ENCODE peak calls at places on chromosome X, in six cellular contexts. G is SJSA1; V is hepatocyte; Q is CD8-positive, alpha-beta memory T cell; R is astrocyte; S is Peyer's patch. X is an unnamed sample.

GRCh38 chrX:91434351-91435168 is at the start of gene PABPC5:
- DNase-seq in G (peak; percentile 69), V (peak; percentile 89), Q (no peak), R (peak; percentile 76), S (peak; percentile 23), X (peak; percentile 13)

GRCh38 chrX:107940095-107940494 is 42.1 kb downstream of the TEX13B start:
- DNase-seq in G (peak; percentile 77), V (peak; percentile 11), Q (no peak), R (no peak), S (no peak), X (no peak)

GRCh38 chrX:147803948-147804347 is 107.8 kb upstream of the FMR1 start:
- DNase-seq in G (no peak), V (peak; percentile 28), Q (no peak), R (no peak), S (no peak), X (no peak)

GRCh38 chrX:17986440-17986839 is 125.3 kb upstream of the RAI2 start:
- DNase-seq in G (no peak), V (no peak), Q (no peak), R (no peak), S (no peak), X (no peak)

GRCh38 chrX:40318076-40318475 is 220.3 kb upstream of the BCOR start:
- DNase-seq in G (no peak), V (no peak), Q (no peak), R (no peak), S (no peak), X (no peak)

GRCh38 chrX:34655496-34656258 is 1.4 kb downstream of the TMEM47 start:
- DNase-seq in G (no peak), V (no peak), Q (no peak), R (peak; percentile 54), S (no peak), X (no peak)

GRCh38 chrX:77014655-77015377 is 432.4 kb upstream of the FGF16 start:
- DNase-seq in G (no peak), V (peak; percentile 43), Q (no peak), R (no peak), S (no peak), X (no peak)

GRCh38 chrX:104113237-104113965 is 1.1 kb downstream of the ZCCHC18 start:
- DNase-seq in G (peak; percentile 47), V (peak; percentile 63), Q (peak; percentile 45), R (peak; percentile 31), S (peak; percentile 60), X (no peak)

GRCh38 chrX:118117069-118117405 is 427 bp upstream of the KLHL13 start:
- DNase-seq in G (no peak), V (no peak), Q (no peak), R (no peak), S (no peak), X (no peak)

GRCh38 chrX:103464071-103464773 is 55.1 kb downstream of the RAB40A start:
- DNase-seq in G (no peak), V (peak; percentile 50), Q (peak; percentile 2), R (peak; percentile 30), S (no peak), X (no peak)

GRCh38 chrX:2707334-2707760 is 16.3 kb downstream of the CD99 start:
- DNase-seq in G (peak; percentile 94), V (peak; percentile 83), Q (peak; percentile 37), R (peak; percentile 70), S (peak; percentile 92), X (peak; percentile 33)

GRCh38 chrX:2708016-2708415 is 16.9 kb downstream of the CD99 start:
- DNase-seq in G (no peak), V (no peak), Q (no peak), R (no peak), S (no peak), X (no peak)

GRCh38 chrX:2710496-2710895 is 19.4 kb downstream of the CD99 start:
- DNase-seq in G (peak; percentile 61), V (peak; percentile 54), Q (peak; percentile 26), R (no peak), S (no peak), X (no peak)

GRCh38 chrX:2710041-2710471 is 19.0 kb downstream of the CD99 start:
- DNase-seq in G (peak; percentile 56), V (peak; percentile 71), Q (peak; percentile 19), R (peak; percentile 67), S (no peak), X (no peak)

DNA sequence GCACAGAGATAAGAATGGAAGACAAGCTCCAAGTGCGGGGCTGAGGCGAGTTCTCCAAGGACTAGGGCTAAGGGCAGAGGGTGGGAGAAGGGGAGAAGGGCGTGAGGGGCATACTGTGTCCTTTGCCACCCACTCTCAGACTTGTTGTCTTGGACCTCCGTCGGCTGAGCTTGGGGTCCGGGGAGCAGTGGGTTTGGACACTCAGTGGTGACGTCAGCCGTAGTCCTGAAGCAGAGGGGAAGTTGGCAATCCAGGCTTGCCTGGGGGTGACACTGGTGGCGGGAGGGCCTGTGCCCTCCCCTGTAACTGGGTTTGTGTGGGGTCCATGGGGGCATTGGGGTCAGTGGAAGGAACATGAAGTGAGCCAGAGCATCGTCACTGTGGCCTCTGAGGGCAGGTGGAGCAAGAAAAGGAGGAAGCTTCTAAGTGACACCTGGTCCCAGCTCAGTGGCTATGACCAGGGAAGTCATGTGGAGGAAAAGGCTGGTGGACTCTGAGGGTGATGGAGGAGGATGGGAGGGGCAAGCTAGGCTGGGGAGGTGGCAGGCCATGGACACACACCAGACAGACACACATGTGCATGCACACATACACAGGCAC is 17.6 kb downstream of the CD99 start:
- DNase-seq in G (no peak), V (no peak), Q (no peak), R (no peak), S (peak; percentile 70), X (no peak)
- H3K4me1 ChIP-seq in G (peaks cover 42% of the 10 kb centered on the region), V (peaks cover 42% of the 10 kb centered on the region), Q (peaks cover 61% of the 10 kb centered on the region), R (peaks cover 60% of the 10 kb centered on the region), S (peaks cover 67% of the 10 kb centered on the region), X (peaks cover 70% of the 10 kb centered on the region)

DNA sequence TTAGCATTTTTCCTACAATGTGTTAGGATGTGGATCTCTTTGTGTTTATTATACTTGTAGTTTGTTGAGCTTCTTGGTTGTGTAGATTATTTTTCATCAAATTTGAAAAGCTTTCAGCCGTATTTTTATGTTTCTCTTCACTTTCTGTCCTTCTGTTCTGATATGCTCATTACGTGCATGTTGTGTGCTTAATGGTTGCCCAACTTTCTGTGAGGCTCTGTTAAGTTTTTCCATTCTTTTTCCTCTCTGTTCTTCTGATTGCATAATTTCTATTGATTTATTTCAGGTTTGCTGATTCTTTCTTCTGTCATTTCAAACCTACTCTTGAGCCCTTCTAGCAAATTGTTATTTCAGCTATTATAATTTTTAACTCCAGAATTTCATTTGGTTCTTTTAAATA is 478.2 kb downstream of the IL1RAPL1 start:
- DNase-seq in G (no peak), V (no peak), Q (no peak), R (no peak), S (no peak), X (no peak)
- H3K27ac ChIP-seq in G (no peak overlapping the region), V (no peak overlapping the region), Q (no peak overlapping the region), R (no peak overlapping the region), S (no peak overlapping the region), X (no peak overlapping the region)

GRCh38 chrX:150361070-150361776 is 1.9 kb upstream of the MAMLD1 start:
- DNase-seq in G (peak; percentile 20), V (peak; percentile 40), Q (no peak), R (no peak), S (no peak), X (no peak)
- H3K27me3 ChIP-seq in G (no peaks in the 10 kb centered on the region), V (peaks cover 7% of the 10 kb centered on the region), Q (no peaks in the 10 kb centered on the region), R (no peaks in the 10 kb centered on the region), S (no peaks in the 10 kb centered on the region), X (no peaks in the 10 kb centered on the region)

GRCh38 chrX:24144528-24144927 is 5.0 kb upstream of the ZFX start:
- DNase-seq in G (no peak), V (no peak), Q (no peak), R (no peak), S (no peak), X (no peak)
- H3K4me1 ChIP-seq in G (peaks cover 32% of the 10 kb centered on the region), V (peaks cover 43% of the 10 kb centered on the region), Q (peaks cover 18% of the 10 kb centered on the region), R (peaks cover 21% of the 10 kb centered on the region), S (peaks cover 6% of the 10 kb centered on the region), X (peaks cover 2% of the 10 kb centered on the region)

GRCh38 chrX:57178605-57179004 is 41.4 kb upstream of the SPIN2A start:
- DNase-seq in G (no peak), V (no peak), Q (no peak), R (no peak), S (no peak), X (no peak)
- H3K27ac ChIP-seq in G (no peak overlapping the region), V (no peak overlapping the region), Q (no peak overlapping the region), R (no peak overlapping the region), S (no peak overlapping the region), X (no peak overlapping the region)

DNA sequence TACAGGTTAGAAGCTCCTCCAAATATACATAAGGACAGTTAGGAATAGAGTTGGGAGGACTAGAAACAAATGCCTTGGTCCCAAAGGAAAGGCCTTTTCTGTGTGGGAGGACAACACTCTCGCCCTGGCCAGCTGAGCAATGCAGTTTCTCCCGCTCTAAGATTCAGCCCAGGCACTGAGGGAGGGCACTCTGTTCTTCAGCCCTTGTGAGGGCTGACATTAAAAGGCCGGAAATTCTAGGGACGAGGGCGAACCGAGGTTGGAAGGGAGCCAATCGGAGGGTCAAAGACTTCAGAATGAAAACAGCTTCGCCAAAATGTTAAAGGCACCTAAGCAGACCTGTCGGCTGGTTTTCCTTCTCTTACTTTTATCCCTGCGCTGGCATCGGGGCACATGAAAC is 2.9 kb upstream of the PTCHD1 start:
- DNase-seq in G (no peak), V (peak; percentile 6), Q (no peak), R (no peak), S (no peak), X (no peak)
- H3K27me3 ChIP-seq in G (peaks cover 8% of the 10 kb centered on the region), V (peaks cover 78% of the 10 kb centered on the region), Q (no peaks in the 10 kb centered on the region), R (peaks cover 23% of the 10 kb centered on the region), S (no peaks in the 10 kb centered on the region), X (no peaks in the 10 kb centered on the region)

DNA sequence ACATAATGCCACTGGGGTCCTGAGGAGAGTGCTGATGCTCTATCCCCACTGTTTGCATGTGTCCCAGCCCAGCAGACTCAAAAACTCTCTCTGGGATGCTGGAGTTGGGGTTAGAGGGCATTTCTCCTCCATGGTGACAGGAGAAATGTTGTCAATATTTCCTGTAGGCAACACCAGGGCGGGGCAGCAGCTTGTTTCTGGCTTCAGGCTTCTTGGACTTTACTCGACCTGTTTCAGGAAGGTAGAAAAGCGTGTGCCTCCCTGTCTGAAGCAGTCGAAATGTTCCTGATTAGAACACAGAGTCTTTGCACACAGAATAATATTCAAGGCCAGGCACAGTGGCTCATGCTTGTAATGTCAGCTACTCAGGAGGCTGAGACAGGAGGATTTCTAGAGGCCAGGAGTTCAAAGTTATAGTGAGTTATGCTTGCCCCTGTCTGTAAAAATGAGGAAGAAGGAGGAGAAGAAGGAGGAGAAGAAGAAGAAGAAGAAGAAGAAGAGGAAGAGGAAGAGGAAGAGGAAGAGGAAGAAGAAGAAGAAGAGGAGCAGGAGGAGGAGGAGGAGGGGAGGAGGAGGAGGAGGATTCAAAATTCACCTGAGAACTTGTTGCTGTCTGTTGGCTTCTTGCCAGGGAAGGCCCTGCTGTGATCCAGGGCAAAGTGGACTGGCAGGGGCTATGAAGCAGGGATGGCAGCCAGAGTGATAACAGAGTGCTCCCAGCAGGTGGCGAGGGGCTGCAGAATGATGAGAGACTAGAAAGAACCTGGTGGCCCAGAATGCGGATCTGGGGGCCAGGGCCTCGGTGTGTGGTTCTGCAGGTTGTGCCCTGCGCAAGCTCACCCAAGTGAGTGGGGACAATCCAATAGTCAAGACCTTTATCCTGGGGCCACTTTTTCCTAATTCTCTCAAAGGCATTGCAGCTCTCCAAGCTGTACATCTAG is 82.9 kb downstream of the RTL5 start:
- DNase-seq in G (no peak), V (peak; percentile 28), Q (no peak), R (no peak), S (no peak), X (no peak)
- H3K4me1 ChIP-seq in G (peaks cover 29% of the 10 kb centered on the region), V (no peaks in the 10 kb centered on the region), Q (peaks cover 12% of the 10 kb centered on the region), R (peaks cover 22% of the 10 kb centered on the region), S (no peaks in the 10 kb centered on the region), X (peaks cover 20% of the 10 kb centered on the region)